ENCODE peak calls at places on chromosomes 6 and 20, in five cellular contexts. D is CD8-positive, alpha-beta T cell; F is A673; G is right cardiac atrium; K is PC-3. Y is an unnamed sample.

GRCh38 chr6:84150680-84151079 is 76.8 kb downstream of the CEP162 start:
- DNase-seq in D (no peak), F (no peak), G (no peak), K (no peak), Y (no peak)

GRCh38 chr20:19986419-19986818 is 30.7 kb upstream of the NAA20 start:
- DNase-seq in D (no peak), F (no peak), G (no peak), K (no peak), Y (no peak)

GRCh38 chr6:86459978-86460377 is 477.4 kb upstream of the HTR1E start:
- DNase-seq in D (no peak), F (no peak), G (no peak), K (no peak), Y (no peak)

GRCh38 chr6:115067690-115068447 is 725.0 kb upstream of the HS3ST5 start:
- DNase-seq in D (no peak), F (no peak), G (no peak), K (no peak), Y (no peak)

GRCh38 chr6:154247119-154247814 is 109.3 kb downstream of the IPCEF1 start:
- DNase-seq in D (no peak), F (peak; percentile 71), G (no peak), K (no peak), Y (peak; percentile 53)

GRCh38 chr20:30484009-30484748 is 773.3 kb upstream of the DEFB115 start:
- DNase-seq in D (no peak), F (no peak), G (peak; percentile 23), K (no peak), Y (peak; percentile 17)

GRCh38 chr20:63889241-63890200 is 5.4 kb upstream of the DNAJC5 start:
- DNase-seq in D (no peak), F (no peak), G (peak; percentile 20), K (peak; percentile 63), Y (no peak)

GRCh38 chr6:2828629-2829028 is 13.0 kb downstream of the SERPINB1 start:
- DNase-seq in D (no peak), F (no peak), G (no peak), K (no peak), Y (no peak)

GRCh38 chr6:14706378-14706929 is 539.4 kb upstream of the JARID2 start:
- DNase-seq in D (no peak), F (no peak), G (peak; percentile 77), K (peak; percentile 93), Y (no peak)

GRCh38 chr20:44071526-44072111 is 115.4 kb downstream of the JPH2 start:
- DNase-seq in D (no peak), F (no peak), G (peak; percentile 27), K (no peak), Y (peak; percentile 43)

GRCh38 chr6:52399511-52400315 is 20.4 kb upstream of the EFHC1 start:
- DNase-seq in D (no peak), F (peak; percentile 58), G (peak; percentile 30), K (peak; percentile 72), Y (peak; percentile 78)

GRCh38 chr6:110629153-110629552 is 152.7 kb upstream of the SLC22A16 start:
- DNase-seq in D (no peak), F (no peak), G (no peak), K (no peak), Y (no peak)

GRCh38 chr20:1062334-1063015 is 55.9 kb upstream of the PSMF1 start:
- DNase-seq in D (no peak), F (no peak), G (no peak), K (peak; percentile 10), Y (peak; percentile 54)

GRCh38 chr20:50688256-50688655 is 3.1 kb downstream of the RIPOR3 start:
- DNase-seq in D (no peak), F (no peak), G (no peak), K (no peak), Y (no peak)

GRCh38 chr20:329325-329695 is 4.0 kb downstream of the SOX12 start:
- DNase-seq in D (no peak), F (no peak), G (no peak), K (no peak), Y (peak; percentile 42)

GRCh38 chr20:48999890-49000870 is 45.9 kb upstream of the CSE1L start:
- DNase-seq in D (no peak), F (no peak), G (no peak), K (no peak), Y (no peak)

GRCh38 chr6:46736913-46737312 is 1.7 kb upstream of the PLA2G7 start:
- DNase-seq in D (no peak), F (no peak), G (no peak), K (peak; percentile 29), Y (no peak)

GRCh38 chr6:106110167-106110826 is 24.2 kb downstream of the PRDM1 start:
- DNase-seq in D (no peak), F (no peak), G (no peak), K (no peak), Y (no peak)

GRCh38 chr6:28490191-28490890 is 25.3 kb downstream of the GPX6 start:
- DNase-seq in D (no peak), F (peak; percentile 42), G (no peak), K (no peak), Y (no peak)

GRCh38 chr20:50918403-50918802 is 12.8 kb downstream of the ADNP start:
- DNase-seq in D (no peak), F (no peak), G (no peak), K (no peak), Y (no peak)

GRCh38 chr6:10382728-10383127 is 32.1 kb downstream of the TFAP2A start:
- DNase-seq in D (no peak), F (no peak), G (no peak), K (no peak), Y (no peak)

GRCh38 chr6:85660181-85660611 is 17.5 kb upstream of the SYNCRIP start:
- DNase-seq in D (no peak), F (peak; percentile 40), G (no peak), K (peak; percentile 5), Y (no peak)

GRCh38 chr6:43698584-43699349 is 11.2 kb upstream of the MRPS18A start:
- DNase-seq in D (no peak), F (no peak), G (peak; percentile 87), K (no peak), Y (peak; percentile 70)

GRCh38 chr6:69813508-69813907 is 16.7 kb upstream of the LMBRD1 start:
- DNase-seq in D (no peak), F (no peak), G (no peak), K (no peak), Y (no peak)

GRCh38 chr20:32479012-32479411 is 106.1 kb downstream of the NOL4L start:
- DNase-seq in D (no peak), F (no peak), G (no peak), K (no peak), Y (peak; percentile 38)

GRCh38 chr6:169968541-169969270 is 217.3 kb downstream of the ERMARD start:
- DNase-seq in D (no peak), F (no peak), G (no peak), K (peak; percentile 12), Y (peak; percentile 27)

GRCh38 chr6:83958250-83958685 is 75.3 kb upstream of the MRAP2 start:
- DNase-seq in D (no peak), F (no peak), G (no peak), K (no peak), Y (no peak)

GRCh38 chr20:18276821-18277220 is 11.5 kb upstream of the ZNF133 start:
- DNase-seq in D (peak; percentile 16), F (peak; percentile 75), G (peak; percentile 75), K (peak; percentile 95), Y (peak; percentile 94)

GRCh38 chr20:20454850-20455627 is 87.1 kb downstream of the INSM1 start:
- DNase-seq in D (no peak), F (no peak), G (peak; percentile 27), K (no peak), Y (no peak)

GRCh38 chr20:38247166-38247509 is 13.4 kb downstream of the KIAA1755 start:
- DNase-seq in D (no peak), F (no peak), G (no peak), K (no peak), Y (no peak)

DNA sequence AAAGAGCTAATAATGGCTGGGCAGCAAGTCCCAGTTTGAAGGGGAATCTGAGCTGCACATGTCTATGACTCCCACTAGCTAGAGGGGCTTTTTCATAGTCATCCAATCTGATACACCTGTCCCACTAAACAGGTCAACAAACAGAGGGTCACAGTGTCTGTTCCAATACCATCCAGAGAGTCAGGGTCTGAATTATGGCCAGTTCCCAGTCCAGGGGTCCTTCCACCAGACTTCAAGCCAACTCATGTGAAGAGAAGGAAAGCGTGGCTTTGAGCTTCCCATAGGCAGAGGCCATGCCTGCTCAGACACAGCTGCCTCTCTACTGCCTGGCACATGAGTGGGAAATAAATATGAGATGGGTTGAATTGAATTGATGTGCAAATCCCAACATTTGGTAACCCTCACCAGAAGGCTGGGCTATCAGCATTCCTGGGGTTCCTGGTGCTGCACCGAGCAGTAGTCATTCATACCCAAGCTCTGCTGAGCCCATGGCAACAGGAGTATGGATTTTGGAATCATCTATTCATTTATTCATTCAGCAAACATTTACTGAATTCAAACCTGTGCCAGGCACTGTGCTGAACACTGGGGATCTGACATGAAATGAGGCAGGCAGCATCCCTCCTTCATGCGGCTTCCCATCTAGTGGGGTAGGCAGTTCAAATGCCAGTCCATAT is 17.2 kb downstream of the TP53RK start:
- DNase-seq in D (no peak), F (no peak), G (no peak), K (no peak), Y (no peak)
- H3K27ac ChIP-seq in D (no peak overlapping the region), F (no peak overlapping the region), G (no peak overlapping the region), K (no peak overlapping the region), Y (no peak overlapping the region)

DNA sequence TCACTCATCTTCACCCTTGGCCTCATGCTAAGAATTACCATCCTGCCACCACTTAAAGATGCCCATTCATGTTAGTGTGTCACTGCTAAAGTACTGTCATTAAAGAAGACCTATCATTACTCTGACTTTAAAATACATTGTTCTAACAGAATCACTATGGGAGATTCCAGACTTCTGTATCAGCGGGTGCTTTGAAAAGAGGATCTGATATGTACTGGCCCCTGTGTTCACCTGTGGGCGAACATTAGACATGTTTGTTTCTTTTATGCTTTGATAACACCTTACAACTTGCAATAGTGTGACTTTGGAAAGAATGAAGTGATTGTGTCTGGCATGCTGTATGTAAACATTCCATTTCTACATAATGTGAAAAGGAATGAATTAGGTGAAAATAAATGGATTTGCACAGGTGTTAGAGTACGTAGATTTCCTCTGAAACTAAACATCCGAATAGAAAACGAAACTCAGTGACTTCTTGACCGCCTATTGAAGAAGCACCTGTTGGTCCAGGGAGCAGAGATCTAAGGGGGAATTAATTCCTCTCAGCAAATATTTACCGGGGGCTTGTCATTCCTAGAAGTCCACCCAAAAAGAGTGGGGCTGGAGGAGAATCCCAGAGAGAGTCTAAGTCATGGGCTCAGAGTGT is 132.3 kb downstream of the CARMIL1 start:
- DNase-seq in D (no peak), F (no peak), G (no peak), K (no peak), Y (no peak)
- H3K4me1 ChIP-seq in D (peaks cover 46% of the 10 kb centered on the region), F (peaks cover 3% of the 10 kb centered on the region), G (peaks cover 11% of the 10 kb centered on the region), K (no peaks in the 10 kb centered on the region), Y (peaks cover 21% of the 10 kb centered on the region)

GRCh38 chr6:113651120-113651519 is 206.0 kb upstream of the MARCKS start:
- DNase-seq in D (no peak), F (no peak), G (peak; percentile 74), K (no peak), Y (no peak)

GRCh38 chr6:113648698-113649097 is 208.4 kb upstream of the MARCKS start:
- DNase-seq in D (no peak), F (no peak), G (no peak), K (no peak), Y (no peak)

GRCh38 chr6:113650610-113650979 is 206.6 kb upstream of the MARCKS start:
- DNase-seq in D (no peak), F (no peak), G (no peak), K (no peak), Y (no peak)

GRCh38 chr6:113649276-113649675 is 207.9 kb upstream of the MARCKS start:
- DNase-seq in D (no peak), F (no peak), G (no peak), K (no peak), Y (no peak)

GRCh38 chr6:113649916-113650609 is 207.1 kb upstream of the MARCKS start:
- DNase-seq in D (no peak), F (no peak), G (no peak), K (no peak), Y (no peak)
- H3K27ac ChIP-seq in D (no peak overlapping the region), F (no peak overlapping the region), G (no peak overlapping the region), K (no peak overlapping the region), Y (peak overlapping the region; percentile 53)

GRCh38 chr6:56724455-56724854 is 81.8 kb upstream of the DST start:
- DNase-seq in D (no peak), F (no peak), G (no peak), K (no peak), Y (no peak)
- H3K4me1 ChIP-seq in D (no peaks in the 10 kb centered on the region), F (no peaks in the 10 kb centered on the region), G (peaks cover 3% of the 10 kb centered on the region), K (peaks cover 32% of the 10 kb centered on the region), Y (peaks cover 24% of the 10 kb centered on the region)

Y was measured in endodermal cell.